ENCODE peak calls at places on chromosomes 1 and 21, in eight cellular contexts. P, O, X, W, N, G, A and Z are unnamed samples.

GRCh38 chr21:44365967-44366585 is 12.7 kb downstream of the TRPM2 start:
- DNase-seq in P (peak), O (no peak), X (no peak), W (no peak), N (no peak), G (no peak), A (no peak), Z (no peak)

GRCh38 chr1:21594495-21594894 is 74.7 kb downstream of the RAP1GAP start:
- DNase-seq in P (no peak), O (no peak), X (no peak), W (no peak), N (no peak), G (peak), A (no peak), Z (peak)

GRCh38 chr1:22908880-22909426 is 63.7 kb downstream of the LACTBL1 start:
- DNase-seq in P (no peak), O (no peak), X (no peak), W (no peak), N (no peak), G (no peak), A (no peak), Z (no peak)

GRCh38 chr1:8214501-8215173 is 103.3 kb upstream of the SLC45A1 start:
- DNase-seq in P (peak), O (no peak), X (no peak), W (no peak), N (no peak), G (no peak), A (no peak), Z (no peak)

GRCh38 chr1:65109515-65109914 is 38.5 kb upstream of the AK4 start:
- DNase-seq in P (no peak), O (no peak), X (no peak), W (peak), N (no peak), G (no peak), A (no peak), Z (no peak)

GRCh38 chr1:229022595-229023350 is 248.1 kb upstream of the RAB4A start:
- DNase-seq in P (no peak), O (no peak), X (no peak), W (no peak), N (no peak), G (peak), A (no peak), Z (no peak)

GRCh38 chr1:8122477-8123407 is 96.6 kb upstream of the ERRFI1 start:
- DNase-seq in P (no peak), O (no peak), X (no peak), W (peak), N (no peak), G (no peak), A (peak), Z (peak)

GRCh38 chr1:241460098-241460873 is 59.3 kb downstream of the FH start:
- DNase-seq in P (no peak), O (no peak), X (no peak), W (no peak), N (no peak), G (no peak), A (no peak), Z (no peak)